ENCODE peak calls at places on chromosomes 7 and 10, in four cellular contexts. X is activated T-cell treated with anti-CD3 and anti-CD28 coated beads, Interleukin-2, amount 50 U/mL, for 48 hours; Z is GM03348; N is stimulated activated CD4-positive, alpha-beta T cell treated with anti-CD3 and anti-CD28 coated beads, Interleukin-4, amount 100 ng/mL, for 1 hour. V is an unnamed sample.

GRCh38 chr10:73839276-73839966 is 28.0 kb upstream of the NDST2 start:
- DNase-seq in X (no peak), Z (no peak), N (no peak), V (no peak)

GRCh38 chr10:15588635-15589081 is 131.1 kb downstream of the ITGA8 start:
- DNase-seq in X (no peak), Z (no peak), N (no peak), V (no peak)

GRCh38 chr7:101169838-101170531 is 4.6 kb upstream of the VGF start:
- DNase-seq in X (peak), Z (peak), N (peak), V (peak)

GRCh38 chr7:155338632-155339320 is 41.1 kb downstream of the INSIG1 start:
- DNase-seq in X (peak), Z (no peak), N (peak), V (no peak)

GRCh38 chr10:28664369-28664740 is 13.0 kb upstream of the BAMBI start:
- DNase-seq in X (no peak), Z (no peak), N (no peak), V (no peak)

GRCh38 chr7:90239625-90240228 is 5.2 kb upstream of the CFAP69 start:
- DNase-seq in X (no peak), Z (no peak), N (no peak), V (no peak)

GRCh38 chr10:126252884-126253612 is 135.2 kb downstream of the ADAM12 start:
- DNase-seq in X (no peak), Z (peak), N (no peak), V (no peak)

GRCh38 chr7:158411232-158411950 is 176.2 kb downstream of the PTPRN2 start:
- DNase-seq in X (no peak), Z (no peak), N (no peak), V (no peak)

GRCh38 chr10:49617281-49618020 is 3.6 kb downstream of the CHAT start:
- DNase-seq in X (no peak), Z (no peak), N (no peak), V (no peak)

GRCh38 chr10:1968257-1969025 is 231.1 kb upstream of the ADARB2 start:
- DNase-seq in X (no peak), Z (no peak), N (no peak), V (no peak)

GRCh38 chr7:14446829-14447228 is 455.7 kb downstream of the DGKB start:
- DNase-seq in X (no peak), Z (no peak), N (no peak), V (no peak)

GRCh38 chr7:28933874-28934265 is 24.3 kb downstream of the TRIL start:
- DNase-seq in X (no peak), Z (no peak), N (no peak), V (no peak)

GRCh38 chr7:23712368-23713284 is 2.6 kb downstream of the STK31 start:
- DNase-seq in X (no peak), Z (peak), N (no peak), V (no peak)

GRCh38 chr7:140673063-140673769 is 471 bp downstream of the ADCK2 start:
- DNase-seq in X (peak), Z (peak), N (peak), V (peak)

GRCh38 chr7:127704211-127704610 is 52.2 kb downstream of the SND1 start:
- DNase-seq in X (no peak), Z (no peak), N (no peak), V (no peak)

GRCh38 chr10:91034042-91034441 is 113.2 kb upstream of the ANKRD1 start:
- DNase-seq in X (peak), Z (no peak), N (no peak), V (no peak)

GRCh38 chr10:116270691-116271592 is 2.1 kb downstream of the GFRA1 start:
- DNase-seq in X (no peak), Z (peak), N (no peak), V (peak)

GRCh38 chr7:21383833-21384220 is 44.1 kb upstream of the SP4 start:
- DNase-seq in X (no peak), Z (no peak), N (no peak), V (no peak)

GRCh38 chr7:50497068-50497642 is 47.0 kb upstream of the FIGNL1 start:
- DNase-seq in X (no peak), Z (peak), N (no peak), V (no peak)

GRCh38 chr10:122497241-122497640 is 35.9 kb downstream of the HTRA1 start:
- DNase-seq in X (no peak), Z (no peak), N (no peak), V (no peak)

GRCh38 chr7:47428780-47429472 is 153.0 kb downstream of the TNS3 start:
- DNase-seq in X (no peak), Z (no peak), N (no peak), V (no peak)

GRCh38 chr10:28687683-28688001 is 10.3 kb downstream of the BAMBI start:
- DNase-seq in X (no peak), Z (no peak), N (no peak), V (no peak)

GRCh38 chr7:151459726-151460473 is 20.0 kb upstream of the CRYGN start:
- DNase-seq in X (no peak), Z (peak), N (no peak), V (peak)

GRCh38 chr7:90067171-90067570 is 87.1 kb upstream of the STEAP1 start:
- DNase-seq in X (no peak), Z (no peak), N (no peak), V (no peak)

GRCh38 chr7:116954443-116954838 is 1.1 kb downstream of the ST7 start:
- DNase-seq in X (no peak), Z (no peak), N (no peak), V (peak)

GRCh38 chr7:99996755-99997544 is 18.4 kb upstream of the ZKSCAN1 start:
- DNase-seq in X (no peak), Z (no peak), N (no peak), V (no peak)

GRCh38 chr7:152761116-152761748 is 1.7 kb downstream of the ACTR3B start:
- DNase-seq in X (peak), Z (no peak), N (no peak), V (no peak)

GRCh38 chr10:95867866-95868265 is 39.9 kb upstream of the CC2D2B start:
- DNase-seq in X (no peak), Z (no peak), N (no peak), V (no peak)